ENCODE peak calls at places on chromosomes 11 and 22, in eight cellular contexts. One of them, this sample, is unnamed.

GRCh38 chr11:25037431-25037830 is 540.6 kb downstream of the LUZP2 start:
- DNase-seq in NCI-H1436: no peak
- DNase-seq in stimulated activated naive CD4-positive, alpha-beta T cell: no peak
- DNase-seq in right lobe of liver: no peak
- DNase-seq in GDM1: no peak
- DNase-seq in NCI-H146: no peak
- DNase-seq in stimulated activated CD8-positive, alpha-beta memory T cell treated with anti-CD3 and anti-CD28 coated beads, Interleukin-7, amount 100 ng/mL, for 24 hours: no peak
- DNase-seq in psoas muscle: no peak
- DNase-seq in this sample: no peak

GRCh38 chr11:65310756-65311155 is 3.9 kb upstream of the CDC42EP2 start:
- DNase-seq in NCI-H146: no peak
- DNase-seq in stimulated activated CD8-positive, alpha-beta memory T cell treated with anti-CD3 and anti-CD28 coated beads, Interleukin-7, amount 100 ng/mL, for 24 hours: no peak
- DNase-seq in GDM1: no peak
- DNase-seq in psoas muscle: peak; percentile 34
- DNase-seq in stimulated activated naive CD4-positive, alpha-beta T cell: no peak
- DNase-seq in NCI-H1436: no peak
- DNase-seq in right lobe of liver: no peak
- DNase-seq in this sample: no peak

GRCh38 chr22:22976033-22976922 is 88.7 kb downstream of the IGLL5 start:
- DNase-seq in stimulated activated naive CD4-positive, alpha-beta T cell: no peak
- DNase-seq in NCI-H1436: no peak
- DNase-seq in right lobe of liver: no peak
- DNase-seq in stimulated activated CD8-positive, alpha-beta memory T cell treated with anti-CD3 and anti-CD28 coated beads, Interleukin-7, amount 100 ng/mL, for 24 hours: no peak
- DNase-seq in NCI-H146: no peak
- DNase-seq in psoas muscle: no peak
- DNase-seq in GDM1: no peak
- DNase-seq in this sample: no peak

GRCh38 chr11:48013269-48013901 is 33.0 kb downstream of the PTPRJ start:
- DNase-seq in stimulated activated CD8-positive, alpha-beta memory T cell treated with anti-CD3 and anti-CD28 coated beads, Interleukin-7, amount 100 ng/mL, for 24 hours: no peak
- DNase-seq in psoas muscle: no peak
- DNase-seq in GDM1: no peak
- DNase-seq in NCI-H146: no peak
- DNase-seq in NCI-H1436: no peak
- DNase-seq in stimulated activated naive CD4-positive, alpha-beta T cell: peak; percentile 15
- DNase-seq in right lobe of liver: peak; percentile 85
- DNase-seq in this sample: no peak

GRCh38 chr11:118524757-118525465 is 2.4 kb upstream of the TTC36 start:
- DNase-seq in NCI-H1436: no peak
- DNase-seq in right lobe of liver: no peak
- DNase-seq in psoas muscle: no peak
- DNase-seq in GDM1: peak; percentile 58
- DNase-seq in NCI-H146: no peak
- DNase-seq in stimulated activated naive CD4-positive, alpha-beta T cell: no peak
- DNase-seq in stimulated activated CD8-positive, alpha-beta memory T cell treated with anti-CD3 and anti-CD28 coated beads, Interleukin-7, amount 100 ng/mL, for 24 hours: no peak
- DNase-seq in this sample: no peak

GRCh38 chr11:112285918-112286317 is 25.3 kb upstream of the PLET1 start:
- DNase-seq in stimulated activated CD8-positive, alpha-beta memory T cell treated with anti-CD3 and anti-CD28 coated beads, Interleukin-7, amount 100 ng/mL, for 24 hours: no peak
- DNase-seq in stimulated activated naive CD4-positive, alpha-beta T cell: no peak
- DNase-seq in GDM1: no peak
- DNase-seq in psoas muscle: no peak
- DNase-seq in NCI-H146: no peak
- DNase-seq in right lobe of liver: no peak
- DNase-seq in NCI-H1436: no peak
- DNase-seq in this sample: no peak

GRCh38 chr22:49452362-49452946 is 375.2 kb downstream of the BRD1 start:
- DNase-seq in stimulated activated CD8-positive, alpha-beta memory T cell treated with anti-CD3 and anti-CD28 coated beads, Interleukin-7, amount 100 ng/mL, for 24 hours: no peak
- DNase-seq in NCI-H146: no peak
- DNase-seq in psoas muscle: no peak
- DNase-seq in GDM1: no peak
- DNase-seq in stimulated activated naive CD4-positive, alpha-beta T cell: no peak
- DNase-seq in right lobe of liver: no peak
- DNase-seq in NCI-H1436: no peak
- DNase-seq in this sample: no peak

GRCh38 chr22:38155703-38156102 is 25.9 kb downstream of the PLA2G6 start:
- DNase-seq in NCI-H1436: no peak
- DNase-seq in stimulated activated CD8-positive, alpha-beta memory T cell treated with anti-CD3 and anti-CD28 coated beads, Interleukin-7, amount 100 ng/mL, for 24 hours: no peak
- DNase-seq in NCI-H146: no peak
- DNase-seq in right lobe of liver: no peak
- DNase-seq in psoas muscle: no peak
- DNase-seq in GDM1: no peak
- DNase-seq in stimulated activated naive CD4-positive, alpha-beta T cell: no peak
- DNase-seq in this sample: no peak

GRCh38 chr11:122796128-122796717 is 42.1 kb upstream of the CRTAM start:
- DNase-seq in right lobe of liver: peak; percentile 26
- DNase-seq in NCI-H146: peak; percentile 16
- DNase-seq in GDM1: peak; percentile 39
- DNase-seq in stimulated activated CD8-positive, alpha-beta memory T cell treated with anti-CD3 and anti-CD28 coated beads, Interleukin-7, amount 100 ng/mL, for 24 hours: peak; percentile 59
- DNase-seq in NCI-H1436: peak; percentile 8
- DNase-seq in psoas muscle: peak; percentile 31
- DNase-seq in stimulated activated naive CD4-positive, alpha-beta T cell: peak; percentile 77
- DNase-seq in this sample: peak; percentile 41

GRCh38 chr11:33669598-33670249 is 30.9 kb downstream of the C11orf91 start:
- DNase-seq in stimulated activated naive CD4-positive, alpha-beta T cell: no peak
- DNase-seq in GDM1: no peak
- DNase-seq in stimulated activated CD8-positive, alpha-beta memory T cell treated with anti-CD3 and anti-CD28 coated beads, Interleukin-7, amount 100 ng/mL, for 24 hours: no peak
- DNase-seq in NCI-H146: no peak
- DNase-seq in psoas muscle: no peak
- DNase-seq in NCI-H1436: no peak
- DNase-seq in right lobe of liver: no peak
- DNase-seq in this sample: no peak

GRCh38 chr11:97000481-97000880 is 610.7 kb downstream of the JRKL start:
- DNase-seq in GDM1: no peak
- DNase-seq in psoas muscle: no peak
- DNase-seq in stimulated activated naive CD4-positive, alpha-beta T cell: no peak
- DNase-seq in right lobe of liver: no peak
- DNase-seq in stimulated activated CD8-positive, alpha-beta memory T cell treated with anti-CD3 and anti-CD28 coated beads, Interleukin-7, amount 100 ng/mL, for 24 hours: no peak
- DNase-seq in NCI-H146: no peak
- DNase-seq in NCI-H1436: no peak
- DNase-seq in this sample: no peak

GRCh38 chr11:2621919-2622318 is 77.9 kb downstream of the KCNQ1OT1 start:
- DNase-seq in stimulated activated naive CD4-positive, alpha-beta T cell: no peak
- DNase-seq in NCI-H1436: no peak
- DNase-seq in right lobe of liver: no peak
- DNase-seq in GDM1: no peak
- DNase-seq in stimulated activated CD8-positive, alpha-beta memory T cell treated with anti-CD3 and anti-CD28 coated beads, Interleukin-7, amount 100 ng/mL, for 24 hours: no peak
- DNase-seq in psoas muscle: no peak
- DNase-seq in NCI-H146: no peak
- DNase-seq in this sample: no peak

This sample was measured in activated CD8-positive, alpha-beta memory T cell treated with anti-CD3 and anti-CD28 coated beads for 48 hours.